ENCODE peak calls at places on chromosome 1, in eight cellular contexts. A, S, V, I, P, Q, Y and L are unnamed samples.

GRCh38 chr1:60620107-60620506 is 462.3 kb upstream of the NFIA start:
- DNase-seq in A (no peak), S (no peak), V (no peak), I (no peak), P (no peak), Q (no peak), Y (no peak), L (no peak)

GRCh38 chr1:230752407-230752806 is 5.2 kb downstream of the CAPN9 start:
- DNase-seq in A (no peak), S (no peak), V (no peak), I (peak; percentile 86), P (no peak), Q (no peak), Y (no peak), L (no peak)

GRCh38 chr1:66564250-66564649 is 30.3 kb downstream of the SGIP1 start:
- DNase-seq in A (no peak), S (no peak), V (no peak), I (no peak), P (no peak), Q (no peak), Y (no peak), L (no peak)

GRCh38 chr1:234062166-234062565 is 157.7 kb downstream of the SLC35F3 start:
- DNase-seq in A (no peak), S (no peak), V (no peak), I (no peak), P (no peak), Q (no peak), Y (no peak), L (no peak)

GRCh38 chr1:20477355-20478071 is 8.5 kb downstream of the CAMK2N1 start:
- DNase-seq in A (no peak), S (no peak), V (no peak), I (no peak), P (no peak), Q (no peak), Y (no peak), L (no peak)

GRCh38 chr1:921011-921837 is 2.5 kb upstream of the SAMD11 start:
- DNase-seq in A (peak; percentile 37), S (no peak), V (peak; percentile 93), I (no peak), P (no peak), Q (no peak), Y (no peak), L (no peak)

GRCh38 chr1:175338447-175339135 is 146.0 kb upstream of the KIAA0040 start:
- DNase-seq in A (peak; percentile 12), S (peak; percentile 44), V (peak; percentile 73), I (no peak), P (peak; percentile 41), Q (peak; percentile 41), Y (peak; percentile 3), L (no peak)

GRCh38 chr1:232984577-232985425 is 34.4 kb downstream of the NTPCR start:
- DNase-seq in A (no peak), S (no peak), V (no peak), I (no peak), P (no peak), Q (no peak), Y (no peak), L (no peak)

GRCh38 chr1:204340137-204340536 is 19.6 kb downstream of the PLEKHA6 start:
- DNase-seq in A (no peak), S (no peak), V (peak; percentile 79), I (peak; percentile 54), P (no peak), Q (no peak), Y (no peak), L (no peak)

GRCh38 chr1:229031491-229032341 is 239.2 kb upstream of the RAB4A start:
- DNase-seq in A (no peak), S (no peak), V (no peak), I (no peak), P (no peak), Q (no peak), Y (no peak), L (no peak)

GRCh38 chr1:231628207-231628876 is 1.8 kb downstream of the DISC1 start:
- DNase-seq in A (no peak), S (no peak), V (no peak), I (no peak), P (peak; percentile 24), Q (no peak), Y (no peak), L (no peak)

GRCh38 chr1:1891349-1892078 is 627 bp upstream of the GNB1 start:
- DNase-seq in A (peak; percentile 78), S (peak; percentile 36), V (peak; percentile 71), I (peak; percentile 98), P (no peak), Q (peak; percentile 66), Y (peak; percentile 60), L (peak; percentile 81)

GRCh38 chr1:37808369-37809319 is 636 bp upstream of the YRDC start:
- DNase-seq in A (no peak), S (no peak), V (peak; percentile 63), I (peak; percentile 100), P (no peak), Q (no peak), Y (no peak), L (peak; percentile 48)

GRCh38 chr1:11938722-11939526 is 4.4 kb downstream of the PLOD1 start:
- DNase-seq in A (no peak), S (no peak), V (no peak), I (no peak), P (no peak), Q (no peak), Y (no peak), L (no peak)

GRCh38 chr1:103256490-103256889 is 148.2 kb upstream of the COL11A1 start:
- DNase-seq in A (no peak), S (no peak), V (no peak), I (no peak), P (no peak), Q (no peak), Y (no peak), L (no peak)

GRCh38 chr1:111236806-111237205 is 9.3 kb downstream of the CHI3L2 start:
- DNase-seq in A (no peak), S (no peak), V (no peak), I (no peak), P (no peak), Q (no peak), Y (no peak), L (no peak)

GRCh38 chr1:179493323-179493722 is 82.4 kb downstream of the NPHS2 start:
- DNase-seq in A (no peak), S (no peak), V (no peak), I (no peak), P (no peak), Q (no peak), Y (no peak), L (no peak)

GRCh38 chr1:109989656-109990653 is 5.4 kb downstream of the AHCYL1 start:
- DNase-seq in A (no peak), S (no peak), V (no peak), I (no peak), P (no peak), Q (no peak), Y (no peak), L (no peak)

GRCh38 chr1:2468041-2468472 is 8.0 kb upstream of the PLCH2 start:
- DNase-seq in A (peak; percentile 20), S (no peak), V (peak; percentile 90), I (no peak), P (peak; percentile 48), Q (peak; percentile 10), Y (peak; percentile 16), L (no peak)

GRCh38 chr1:74847720-74848119 is 114.8 kb downstream of the TYW3 start:
- DNase-seq in A (no peak), S (no peak), V (no peak), I (no peak), P (no peak), Q (no peak), Y (no peak), L (no peak)

GRCh38 chr1:15727424-15727823 is 8.6 kb upstream of the SLC25A34 start:
- DNase-seq in A (no peak), S (no peak), V (no peak), I (no peak), P (no peak), Q (no peak), Y (no peak), L (no peak)

GRCh38 chr1:218750216-218750970 is 405.3 kb downstream of the TGFB2 start:
- DNase-seq in A (no peak), S (no peak), V (no peak), I (no peak), P (no peak), Q (no peak), Y (no peak), L (no peak)

GRCh38 chr1:23625459-23625858 is 66.1 kb upstream of the RPL11 start:
- DNase-seq in A (no peak), S (no peak), V (no peak), I (no peak), P (no peak), Q (no peak), Y (no peak), L (no peak)

GRCh38 chr1:117942293-117942692 is 12.8 kb downstream of the WDR3 start:
- DNase-seq in A (no peak), S (no peak), V (no peak), I (no peak), P (no peak), Q (no peak), Y (no peak), L (no peak)

GRCh38 chr1:54239041-54239410 is 39.1 kb downstream of the MRPL37 start:
- DNase-seq in A (no peak), S (no peak), V (no peak), I (no peak), P (no peak), Q (no peak), Y (no peak), L (no peak)

GRCh38 chr1:101312192-101312591 is 75.4 kb downstream of the S1PR1 start:
- DNase-seq in A (no peak), S (no peak), V (no peak), I (no peak), P (no peak), Q (no peak), Y (no peak), L (no peak)

GRCh38 chr1:160205974-160206369 is 788 bp downstream of the PEA15 start:
- DNase-seq in A (peak; percentile 31), S (peak; percentile 21), V (peak; percentile 49), I (no peak), P (peak; percentile 48), Q (peak; percentile 9), Y (peak; percentile 33), L (peak; percentile 86)

GRCh38 chr1:19861034-19861433 is 21.2 kb upstream of the OTUD3 start:
- DNase-seq in A (no peak), S (no peak), V (no peak), I (no peak), P (no peak), Q (no peak), Y (no peak), L (no peak)

GRCh38 chr1:217403321-217403720 is 227.6 kb downstream of the GPATCH2 start:
- DNase-seq in A (no peak), S (no peak), V (no peak), I (no peak), P (no peak), Q (no peak), Y (no peak), L (no peak)

GRCh38 chr1:238052496-238053266 is 162.0 kb upstream of the ZP4 start:
- DNase-seq in A (no peak), S (no peak), V (no peak), I (no peak), P (no peak), Q (no peak), Y (no peak), L (no peak)

GRCh38 chr1:43636006-43636641 is 13.8 kb upstream of the KDM4A start:
- DNase-seq in A (no peak), S (no peak), V (no peak), I (no peak), P (no peak), Q (no peak), Y (no peak), L (no peak)

GRCh38 chr1:176785810-176786209 is 322.8 kb downstream of the PAPPA2 start:
- DNase-seq in A (no peak), S (no peak), V (no peak), I (no peak), P (no peak), Q (no peak), Y (no peak), L (no peak)

GRCh38 chr1:101174722-101175121 is 62.1 kb upstream of the S1PR1 start:
- DNase-seq in A (no peak), S (no peak), V (no peak), I (no peak), P (no peak), Q (no peak), Y (no peak), L (no peak)

GRCh38 chr1:94490556-94490955 is 51.0 kb downstream of the F3 start:
- DNase-seq in A (no peak), S (no peak), V (no peak), I (no peak), P (no peak), Q (no peak), Y (no peak), L (no peak)